ENCODE peak calls at places on chromosomes 7 and 10, in five cellular contexts. F is ACHN, D is heart right ventricle, E is left cardiac atrium, V is hypothalamus. S is an unnamed sample.
A peak's percentile ranks its signal among the peaks of the same experiment; 100 is the strongest.

GRCh38 chr10:71429929-71430328 is 33.2 kb downstream of the CDH23 start:
- DNase-seq in F (no peak), E (no peak), V (no peak), D (no peak), S (no peak)

GRCh38 chr7:99409192-99409572 is 413 bp downstream of the BUD31 start:
- DNase-seq in F (peak; percentile 45), V (no peak), D (no peak), E (no peak), S (no peak)

GRCh38 chr10:7667262-7668141 is 736 bp upstream of the ITIH5 start:
- DNase-seq in D (peak; percentile 25), F (no peak), V (no peak), E (no peak), S (no peak)

GRCh38 chr7:142323706-142324105 is 65.8 kb upstream of the PRSS58 start:
- DNase-seq in F (peak; percentile 79), E (no peak), V (peak; percentile 40), D (peak; percentile 24), S (no peak)

GRCh38 chr10:83165164-83165563 is 974.1 kb upstream of the GHITM start:
- DNase-seq in F (no peak), V (no peak), E (no peak), D (no peak), S (no peak)

GRCh38 chr10:98244586-98244985 is 23.4 kb downstream of the LOXL4 start:
- DNase-seq in F (no peak), E (no peak), V (no peak), D (no peak), S (no peak)

GRCh38 chr10:14259696-14260595 is 70.8 kb downstream of the FRMD4A start:
- DNase-seq in D (no peak), F (no peak), V (no peak), E (no peak), S (peak; percentile 82)

GRCh38 chr10:33258951-33259350 is 75.5 kb downstream of the NRP1 start:
- DNase-seq in D (no peak), E (no peak), V (no peak), F (no peak), S (peak; percentile 77)

GRCh38 chr7:69395072-69395714 is 203.1 kb upstream of the AUTS2 start:
- DNase-seq in F (peak; percentile 42), E (peak; percentile 31), D (no peak), V (no peak), S (peak; percentile 97)

GRCh38 chr7:98291717-98292116 is 10.2 kb downstream of the BRI3 start:
- DNase-seq in F (peak; percentile 28), E (no peak), D (no peak), V (no peak), S (no peak)

S was measured in astrocyte of the spinal cord.